ENCODE peak calls at places on chromosomes 12 and 14, in five cellular contexts. B is stomach, I is vagina, U is epithelial cell of esophagus, F is cardiac fibroblast. K is an unnamed sample.

GRCh38 chr14:43938588-43939281 is 568.3 kb downstream of the FSCB start:
- DNase-seq in U (no peak), I (no peak), B (no peak), F (no peak), K (no peak)

GRCh38 chr12:41564816-41565215 is 376.7 kb downstream of the PDZRN4 start:
- DNase-seq in B (no peak), F (no peak), I (no peak), U (no peak), K (no peak)

GRCh38 chr12:69241444-69242092 is 2.2 kb downstream of the CPSF6 start:
- DNase-seq in I (no peak), B (no peak), U (no peak), F (no peak), K (no peak)

GRCh38 chr12:27324452-27324999 is 8.1 kb upstream of the BMAL2 start:
- DNase-seq in B (no peak), U (no peak), F (no peak), I (no peak), K (no peak)

GRCh38 chr14:64723691-64724577 is 19.7 kb downstream of the PLEKHG3 start:
- DNase-seq in U (peak), I (no peak), B (no peak), F (no peak), K (no peak)

GRCh38 chr14:54450535-54450934 is 9.4 kb upstream of the CNIH1 start:
- DNase-seq in F (peak), I (no peak), B (no peak), U (peak), K (no peak)

GRCh38 chr12:118360785-118361404 is 11.8 kb downstream of the TAOK3 start:
- DNase-seq in I (no peak), U (peak), B (no peak), F (peak), K (no peak)

GRCh38 chr14:105563347-105563737 is 37.0 kb downstream of the TMEM121 start:
- DNase-seq in F (no peak), U (no peak), B (no peak), I (no peak), K (no peak)

GRCh38 chr12:95805864-95806669 is 15.5 kb upstream of the NTN4 start:
- DNase-seq in F (peak), U (peak), I (no peak), B (no peak), K (no peak)

GRCh38 chr12:91172051-91172450 is 10.6 kb downstream of the DCN start:
- DNase-seq in I (no peak), U (no peak), F (peak), B (no peak), K (no peak)

GRCh38 chr14:47365248-47365647 is 310.2 kb downstream of the MDGA2 start:
- DNase-seq in F (no peak), I (no peak), B (no peak), U (no peak), K (no peak)

GRCh38 chr12:99810718-99811593 is 163.4 kb downstream of the GARIN6 start:
- DNase-seq in I (no peak), F (peak), B (no peak), U (peak), K (no peak)

DNA sequence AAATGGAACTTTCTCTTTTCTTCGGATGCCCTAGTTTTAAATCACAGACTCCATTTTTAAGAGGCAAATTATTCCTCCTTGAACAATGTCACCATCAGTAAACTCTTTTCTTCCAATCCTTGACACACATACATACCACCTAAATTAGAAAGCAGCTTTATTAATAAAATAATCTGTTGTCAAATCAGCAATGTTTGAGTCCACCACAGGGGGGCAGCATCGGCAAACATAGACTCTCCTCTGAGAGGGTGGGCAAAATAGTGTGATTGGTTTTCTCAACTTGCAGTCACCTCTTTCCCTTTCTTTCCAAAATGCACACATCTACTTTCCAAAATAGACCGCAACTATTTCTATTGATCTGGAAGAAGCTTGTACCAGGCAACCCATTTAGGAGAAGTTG is 438.4 kb upstream of the OR4E1 start:
- DNase-seq in U (peak), F (no peak), I (no peak), B (no peak), K (peak)
- TF ChIP-seq CTCF in U (peak), F (peak), I (no peak), B (no peak), K (peak)

DNA sequence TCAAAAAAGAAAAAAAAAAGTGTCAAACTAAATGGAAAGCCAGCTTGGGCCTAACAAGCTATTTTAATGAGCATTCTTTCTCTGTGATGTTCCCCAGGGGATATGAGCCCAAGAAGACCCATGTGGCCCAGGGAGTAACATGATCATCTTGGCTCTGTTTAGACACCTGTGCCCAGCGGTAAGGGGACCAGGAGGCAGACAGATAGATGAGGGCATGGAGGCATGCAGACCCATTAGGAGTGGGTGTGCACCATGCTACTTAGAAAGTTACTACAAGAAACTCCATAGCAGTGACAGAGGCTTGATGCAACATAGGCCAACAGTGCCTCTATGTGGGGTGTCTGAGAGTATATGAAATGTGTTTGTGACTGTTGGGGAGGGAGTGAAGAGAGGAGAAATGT is 3.1 kb upstream of the CREBL2 start:
- DNase-seq in I (no peak), F (no peak), B (no peak), U (peak), K (no peak)
- TF ChIP-seq CTCF in I (no peak), F (no peak), B (no peak), U (peak), K (no peak)

GRCh38 chr12:53077030-53077429 is 2.2 kb downstream of the SPRYD3 start:
- DNase-seq in U (no peak), B (no peak), F (no peak), I (peak), K (no peak)

GRCh38 chr12:53076461-53076860 is 2.7 kb downstream of the SPRYD3 start:
- DNase-seq in F (no peak), U (no peak), B (no peak), I (no peak), K (no peak)

GRCh38 chr12:53074999-53075370 is 4.2 kb downstream of the SPRYD3 start:
- DNase-seq in B (no peak), U (no peak), I (no peak), F (no peak), K (no peak)

GRCh38 chr12:53079226-53080117 is at the start of gene SPRYD3:
- DNase-seq in U (peak), I (peak), B (peak), F (peak), K (peak)

DNA sequence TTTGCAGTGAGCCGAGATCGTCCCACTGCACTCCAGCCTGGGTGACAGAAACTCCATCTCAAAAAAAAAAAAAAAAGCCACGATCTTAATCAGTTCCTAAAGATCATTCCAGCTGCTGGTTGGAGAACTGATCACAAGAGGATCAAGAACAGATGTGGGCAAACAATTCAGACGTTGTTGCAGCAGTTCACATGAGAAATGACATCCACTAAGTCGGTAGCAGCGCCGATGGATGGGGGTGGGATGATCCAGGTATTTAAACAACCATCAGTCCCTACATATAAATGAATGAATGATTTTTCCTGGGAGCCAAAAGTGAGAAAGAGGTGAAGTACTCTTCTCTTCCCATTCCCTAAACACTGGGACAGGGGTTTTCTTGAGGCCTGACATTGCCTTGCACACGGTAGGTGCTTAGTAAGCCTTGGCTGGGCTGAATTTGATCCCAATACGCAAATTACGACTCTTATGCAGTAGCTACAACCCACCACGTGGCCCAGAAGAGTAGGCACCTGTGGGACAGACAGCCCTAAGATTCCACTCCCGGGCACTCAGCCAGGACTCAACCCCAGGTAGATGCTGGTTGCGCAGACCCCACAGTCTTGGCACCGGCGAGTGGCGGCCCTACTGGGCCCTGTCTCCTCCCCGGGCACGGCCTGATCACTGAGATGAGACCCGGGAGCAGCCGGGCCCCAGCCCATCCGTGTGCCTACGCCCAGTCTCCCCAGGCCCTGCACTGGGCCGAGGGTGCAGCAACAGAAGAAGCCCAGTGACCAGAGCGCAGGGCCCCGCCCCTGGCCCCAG is 565 bp downstream of the SPRYD3 start:
- DNase-seq in B (peak), F (no peak), I (peak), U (peak), K (no peak)
- TF ChIP-seq CTCF in B (no peak), F (no peak), I (no peak), U (peak), K (no peak)

GRCh38 chr14:24094839-24095195 is 706 bp downstream of the PCK2 start:
- DNase-seq in I (no peak), U (no peak), B (no peak), F (peak), K (peak)

GRCh38 chr14:24093901-24094838 is at the start of gene PCK2:
- DNase-seq in F (peak), U (peak), I (peak), B (peak), K (peak)

GRCh38 chr14:24092960-24093900 is 881 bp upstream of the PCK2 start:
- DNase-seq in F (no peak), B (no peak), U (no peak), I (no peak), K (no peak)

GRCh38 chr14:24089890-24090289 is 4.2 kb upstream of the PCK2 start:
- DNase-seq in I (no peak), B (no peak), U (no peak), F (no peak), K (no peak)

GRCh38 chr14:24092110-24092959 is 1.8 kb upstream of the PCK2 start:
- DNase-seq in I (no peak), U (no peak), B (peak), F (peak), K (no peak)
- TF ChIP-seq CTCF in I (no peak), U (no peak), B (no peak), F (no peak), K (no peak)

DNA sequence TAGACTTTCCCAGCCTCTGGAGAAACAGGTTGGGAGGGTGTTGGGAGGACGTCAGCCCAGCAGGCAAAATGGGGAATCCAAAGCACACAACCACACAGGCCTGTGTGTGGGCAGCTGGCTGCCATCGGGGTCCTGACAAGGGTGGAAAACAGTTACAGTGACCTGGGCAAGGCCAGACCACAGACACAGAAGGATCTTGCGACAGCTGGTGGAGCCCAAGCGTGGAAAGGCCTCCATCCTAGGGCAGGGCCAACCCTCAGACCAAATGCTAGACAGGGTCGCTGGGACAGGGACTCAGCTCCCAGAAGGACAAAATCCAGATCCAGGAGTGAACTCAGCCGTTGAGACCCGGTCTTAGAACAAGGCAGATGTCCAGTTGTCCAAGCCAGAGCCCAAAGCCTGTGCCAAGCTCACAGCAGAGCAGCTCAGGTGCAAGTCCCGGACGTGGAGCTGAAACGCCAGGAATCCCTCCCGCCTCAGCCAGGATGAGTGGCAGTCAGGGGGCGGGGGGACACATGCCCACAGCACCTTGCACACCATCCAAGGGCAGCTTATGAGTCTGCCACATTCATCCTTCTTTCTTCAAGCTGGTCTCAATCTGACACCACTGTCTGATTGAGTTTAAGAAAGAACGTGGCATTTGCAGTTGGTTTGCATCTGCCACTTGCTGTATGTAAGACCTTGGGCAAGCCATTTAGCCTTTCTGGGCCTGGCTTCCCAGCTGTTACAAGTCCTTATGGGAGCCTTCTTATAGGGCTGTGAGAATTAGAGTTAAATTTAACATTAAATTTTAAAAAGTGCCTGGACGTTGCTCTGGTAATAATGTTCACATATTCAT is 37.6 kb downstream of the DEGS2 start:
- DNase-seq in I (no peak), B (no peak), U (no peak), F (no peak), K (no peak)
- TF ChIP-seq CTCF in I (no peak), B (no peak), U (no peak), F (no peak), K (no peak)

GRCh38 chr12:116263844-116264243 is 13.6 kb downstream of the MED13L start:
- DNase-seq in U (no peak), F (peak), I (no peak), B (no peak), K (no peak)

GRCh38 chr12:116261525-116262100 is 15.9 kb downstream of the MED13L start:
- DNase-seq in I (no peak), F (no peak), B (no peak), U (no peak), K (no peak)

GRCh38 chr12:116262741-116263140 is 14.8 kb downstream of the MED13L start:
- DNase-seq in U (no peak), I (no peak), B (no peak), F (no peak), K (no peak)

GRCh38 chr12:116264525-116265070 is 12.9 kb downstream of the MED13L start:
- DNase-seq in U (no peak), F (no peak), B (no peak), I (no peak), K (no peak)

DNA sequence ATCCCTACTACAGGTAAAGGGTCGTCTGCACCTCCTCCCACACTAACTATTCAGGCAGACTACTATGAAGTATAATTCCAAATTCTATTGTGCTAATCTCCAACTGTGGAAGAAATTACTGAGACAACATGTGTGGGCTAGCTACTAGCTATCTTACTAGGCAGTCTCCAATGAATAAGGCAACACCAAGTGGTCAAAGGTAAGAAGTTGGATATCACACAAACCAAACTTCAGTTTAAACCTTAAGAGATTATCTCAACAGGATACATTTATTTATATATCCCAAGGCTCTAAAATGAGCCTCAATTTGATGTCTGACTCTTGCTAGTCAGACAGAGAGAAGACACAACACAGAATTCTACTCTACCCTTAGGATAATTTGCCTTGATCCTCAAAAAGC is 14.1 kb downstream of the MED13L start:
- DNase-seq in U (no peak), I (no peak), B (no peak), F (no peak), K (no peak)
- TF ChIP-seq CTCF in U (no peak), I (no peak), B (no peak), F (no peak), K (no peak)

GRCh38 chr12:47846294-47846996 is 26.7 kb upstream of the HDAC7 start:
- DNase-seq in I (no peak), U (no peak), F (no peak), B (no peak), K (no peak)
- TF ChIP-seq CTCF in I (no peak), U (no peak), F (no peak), B (no peak), K (no peak)

GRCh38 chr14:23929822-23930294 is 23.7 kb upstream of the DHRS4 start:
- DNase-seq in F (peak), B (peak), I (no peak), U (peak), K (peak)
- TF ChIP-seq CTCF in F (peak), B (peak), I (peak), U (peak), K (peak)

DNA sequence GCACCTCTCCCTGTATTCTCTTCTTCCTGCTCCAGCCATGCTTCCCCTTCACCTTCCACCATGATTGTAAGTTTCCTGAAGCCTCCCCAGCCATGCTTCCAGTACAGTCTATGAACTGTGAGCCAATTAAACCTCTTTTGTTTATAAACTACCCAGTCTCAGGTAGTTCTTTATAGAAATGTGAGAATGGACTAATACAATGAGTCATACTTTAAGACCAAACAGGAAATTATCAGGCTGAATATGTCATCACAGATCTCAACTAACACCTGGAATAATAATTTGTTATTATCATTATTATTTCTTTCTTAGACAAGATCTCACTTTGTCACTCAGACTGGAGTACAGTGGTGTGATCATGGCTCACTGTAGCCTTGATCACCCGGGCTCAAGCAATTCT is 85.4 kb downstream of the KCNMB4 start:
- DNase-seq in U (peak), B (no peak), F (no peak), I (no peak), K (no peak)
- TF ChIP-seq CTCF in U (no peak), B (no peak), F (no peak), I (no peak), K (no peak)

DNA sequence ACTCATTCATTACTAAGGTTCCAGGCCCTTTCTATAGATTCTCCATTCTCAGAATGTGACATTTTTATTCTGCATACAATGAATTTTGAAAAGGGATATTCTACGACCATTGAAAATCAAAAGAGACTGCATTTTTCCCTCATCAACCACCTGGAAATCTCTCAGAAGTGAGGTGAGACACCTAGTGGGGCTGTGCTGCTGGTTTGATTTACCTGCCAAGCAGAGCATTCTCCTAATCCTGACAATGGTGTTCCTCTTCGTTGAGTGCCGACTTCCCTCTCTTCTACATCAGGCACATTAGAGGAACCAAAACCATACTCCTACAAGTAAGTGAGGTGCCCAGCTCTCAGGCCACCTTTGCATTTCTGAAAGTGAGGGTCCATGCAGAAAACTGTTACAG is 14.9 kb downstream of the CKB start:
- DNase-seq in I (no peak), U (no peak), F (no peak), B (no peak), K (no peak)
- TF ChIP-seq CTCF in I (no peak), U (no peak), F (no peak), B (no peak), K (no peak)